ENCODE peak calls at places on chromosomes 11 and 22, in six cellular contexts. B, C, G, Y, I and H are unnamed samples.

GRCh38 chr11:47447906-47448305 is 1.0 kb downstream of the RAPSN start:
- DNase-seq in B (no peak), C (no peak), G (no peak), Y (no peak), I (no peak), H (no peak)

GRCh38 chr11:70501933-70502540 is 103.7 kb downstream of the CTTN start:
- DNase-seq in B (no peak), C (no peak), G (no peak), Y (no peak), I (no peak), H (no peak)

GRCh38 chr11:22670803-22671202 is 4.4 kb downstream of the GAS2 start:
- DNase-seq in B (no peak), C (no peak), G (no peak), Y (no peak), I (no peak), H (no peak)

GRCh38 chr11:75214411-75214821 is 26.2 kb upstream of the TPBGL start:
- DNase-seq in B (peak), C (no peak), G (peak), Y (peak), I (peak), H (peak)

GRCh38 chr11:2519879-2520735 is 75.3 kb downstream of the KCNQ1 start:
- DNase-seq in B (no peak), C (no peak), G (no peak), Y (peak), I (peak), H (no peak)

GRCh38 chr22:24190159-24190540 is 8.9 kb downstream of the SUSD2 start:
- DNase-seq in B (no peak), C (no peak), G (no peak), Y (no peak), I (no peak), H (no peak)

GRCh38 chr11:85787809-85788805 is 22.8 kb downstream of the SYTL2 start:
- DNase-seq in B (no peak), C (no peak), G (no peak), Y (no peak), I (no peak), H (no peak)

GRCh38 chr11:35944503-35945136 is 758 bp downstream of the LDLRAD3 start:
- DNase-seq in B (no peak), C (no peak), G (peak), Y (no peak), I (no peak), H (peak)

GRCh38 chr11:61011239-61011870 is 39.9 kb downstream of the CD6 start:
- DNase-seq in B (no peak), C (no peak), G (no peak), Y (no peak), I (peak), H (no peak)

GRCh38 chr22:47357493-47357892 is 595.0 kb downstream of the TBC1D22A start:
- DNase-seq in B (no peak), C (no peak), G (no peak), Y (peak), I (no peak), H (no peak)

GRCh38 chr11:26087095-26087935 is 244.6 kb upstream of the ANO3 start:
- DNase-seq in B (no peak), C (no peak), G (no peak), Y (no peak), I (no peak), H (no peak)

GRCh38 chr11:18013790-18014507 is 1.1 kb upstream of the SERGEF start:
- DNase-seq in B (no peak), C (no peak), G (peak), Y (no peak), I (peak), H (no peak)

GRCh38 chr11:65547446-65548125 is 10.6 kb downstream of the LTBP3 start:
- DNase-seq in B (no peak), C (no peak), G (no peak), Y (no peak), I (no peak), H (no peak)

GRCh38 chr22:39238124-39238466 is 6.7 kb downstream of the PDGFB start:
- DNase-seq in B (no peak), C (no peak), G (no peak), Y (no peak), I (no peak), H (no peak)

GRCh38 chr11:126072141-126072741 is 9.6 kb upstream of the CDON start:
- DNase-seq in B (no peak), C (no peak), G (no peak), Y (no peak), I (no peak), H (no peak)

GRCh38 chr11:1547467-1548098 is 24.5 kb downstream of the DUSP8 start:
- DNase-seq in B (no peak), C (no peak), G (no peak), Y (no peak), I (no peak), H (no peak)

GRCh38 chr11:65786786-65787636 is at the start of gene OVOL1:
- DNase-seq in B (no peak), C (no peak), G (no peak), Y (no peak), I (no peak), H (no peak)

GRCh38 chr11:122069946-122070345 is 46.1 kb downstream of the BLID start:
- DNase-seq in B (peak), C (no peak), G (peak), Y (no peak), I (peak), H (peak)

GRCh38 chr11:11463397-11463796 is 110.3 kb upstream of the CSNK2A3 start:
- DNase-seq in B (no peak), C (peak), G (no peak), Y (no peak), I (no peak), H (no peak)